ENCODE peak calls at places on chromosomes 5 and 9, in eight cellular contexts. R is stimulated activated CD8-positive, alpha-beta memory T cell treated with anti-CD3 and anti-CD28 coated beads, Interleukin-7, amount 100 ng/mL, for 1 hour; O is T-cell; F is HepG2; V is spleen; W is HT1080; Y is kidney tubule cell; I is iPS-NIHi11. B is an unnamed sample.

GRCh38 chr5:43602818-43603534 is at the start of gene NNT:
- DNase-seq in I (peak), R (peak), W (peak), F (peak), Y (peak), O (peak), V (peak), B (peak)

GRCh38 chr9:99288830-99289229 is 66.7 kb downstream of the SEC61B start:
- DNase-seq in Y (no peak), I (no peak), R (no peak), O (no peak), F (no peak), V (no peak), W (no peak), B (no peak)

GRCh38 chr5:57887851-57888621 is 405.4 kb upstream of the ACTBL2 start:
- DNase-seq in R (no peak), O (no peak), V (no peak), F (peak), W (peak), Y (peak), I (peak), B (no peak)

GRCh38 chr9:16512281-16512680 is 358.2 kb downstream of the BNC2 start:
- DNase-seq in V (no peak), F (no peak), W (no peak), I (no peak), Y (no peak), R (no peak), O (no peak), B (no peak)

GRCh38 chr5:87411586-87412416 is 929 bp downstream of the CCNH start:
- DNase-seq in Y (peak), V (no peak), W (peak), F (peak), R (peak), I (peak), O (peak), B (no peak)

GRCh38 chr5:66658516-66658915 is 62.3 kb downstream of the MAST4 start:
- DNase-seq in R (no peak), W (no peak), I (no peak), F (no peak), V (no peak), O (no peak), Y (no peak), B (no peak)

GRCh38 chr9:130184983-130185382 is 12.8 kb downstream of the NCS1 start:
- DNase-seq in I (peak), V (no peak), Y (no peak), F (no peak), O (no peak), W (no peak), R (no peak), B (no peak)

GRCh38 chr5:175340180-175340579 is 103.8 kb downstream of the DRD1 start:
- DNase-seq in F (no peak), I (no peak), Y (no peak), V (no peak), O (no peak), W (no peak), R (no peak), B (no peak)

GRCh38 chr5:174504266-174504726 is 220.1 kb upstream of the MSX2 start:
- DNase-seq in F (no peak), W (peak), Y (no peak), V (no peak), R (no peak), O (no peak), I (no peak), B (no peak)

GRCh38 chr5:139659673-139660072 is 11.5 kb downstream of the CXXC5 start:
- DNase-seq in I (no peak), F (no peak), V (no peak), O (no peak), W (no peak), Y (no peak), R (no peak), B (no peak)

GRCh38 chr9:115964710-115965347 is 188.8 kb upstream of the PAPPA start:
- DNase-seq in F (no peak), Y (no peak), O (no peak), W (peak), I (no peak), V (no peak), R (no peak), B (no peak)

GRCh38 chr9:13269589-13270452 is 9.7 kb downstream of the MPDZ start:
- DNase-seq in I (no peak), O (no peak), F (no peak), W (no peak), Y (no peak), V (no peak), R (no peak), B (no peak)

GRCh38 chr5:36719266-36719665 is 112.9 kb downstream of the SLC1A3 start:
- DNase-seq in I (no peak), V (no peak), O (no peak), R (no peak), W (no peak), Y (no peak), F (no peak), B (no peak)

GRCh38 chr5:169013846-169014245 is 287.1 kb downstream of the SLIT3 start:
- DNase-seq in Y (no peak), V (no peak), O (no peak), I (no peak), F (no peak), R (no peak), W (no peak), B (no peak)

GRCh38 chr5:88862547-88863175 is 20.3 kb downstream of the MEF2C start:
- DNase-seq in V (no peak), O (no peak), Y (no peak), I (no peak), F (no peak), W (no peak), R (no peak), B (no peak)

GRCh38 chr9:35350827-35351549 is 138.9 kb upstream of the RUSC2 start:
- DNase-seq in Y (no peak), V (no peak), W (no peak), F (no peak), R (no peak), O (no peak), I (no peak), B (no peak)

GRCh38 chr5:156479864-156480263 is 152.9 kb downstream of the SGCD start:
- DNase-seq in R (no peak), V (no peak), W (no peak), Y (peak), O (no peak), I (no peak), F (no peak), B (no peak)

GRCh38 chr5:129951039-129951438 is 46.8 kb downstream of the CHSY3 start:
- DNase-seq in I (no peak), Y (no peak), V (no peak), R (no peak), W (no peak), F (no peak), O (no peak), B (no peak)

GRCh38 chr5:158616707-158617106 is 483.0 kb downstream of the EBF1 start:
- DNase-seq in F (no peak), I (no peak), R (no peak), V (no peak), O (no peak), Y (no peak), W (no peak), B (no peak)

GRCh38 chr5:67805666-67806348 is 409.7 kb upstream of the PIK3R1 start:
- DNase-seq in F (no peak), W (no peak), V (no peak), O (no peak), Y (no peak), I (peak), R (no peak), B (no peak)

GRCh38 chr5:174067499-174067898 is 22.0 kb downstream of the NSG2 start:
- DNase-seq in W (no peak), R (no peak), I (no peak), O (no peak), V (no peak), F (no peak), Y (no peak), B (no peak)

GRCh38 chr9:38621434-38622082 is 1.2 kb upstream of the ANKRD18A start:
- DNase-seq in O (peak), Y (peak), F (peak), V (peak), R (no peak), I (no peak), W (no peak), B (no peak)

GRCh38 chr9:36007852-36008251 is 28.9 kb upstream of the RECK start:
- DNase-seq in W (no peak), F (no peak), V (no peak), I (no peak), Y (no peak), R (no peak), O (no peak), B (no peak)

GRCh38 chr5:174503461-174504265 is 220.7 kb upstream of the MSX2 start:
- DNase-seq in F (no peak), V (no peak), O (no peak), W (peak), I (no peak), R (no peak), Y (no peak), B (peak)

GRCh38 chr9:97900738-97901565 is 21.3 kb downstream of the TRMO start:
- DNase-seq in V (no peak), Y (peak), I (peak), O (no peak), W (peak), F (peak), R (no peak), B (no peak)

GRCh38 chr5:7094626-7095025 is 301.3 kb upstream of the ADCY2 start:
- DNase-seq in R (no peak), I (peak), Y (no peak), V (no peak), W (peak), F (peak), O (no peak), B (no peak)

B was measured in caudate nucleus.